ENCODE peak calls at places on chromosomes 5 and 9, in four cellular contexts. G is esophagus squamous epithelium; I is stimulated activated naive CD4-positive, alpha-beta T cell; E is EH. T is an unnamed sample.

GRCh38 chr5:31096238-31096865 is 97.1 kb upstream of the CDH6 start:
- DNase-seq in G (no peak), I (no peak), E (peak), T (no peak)

GRCh38 chr5:95647886-95648860 is 1.6 kb downstream of the RFESD start:
- DNase-seq in E (peak), G (no peak), I (no peak), T (no peak)

GRCh38 chr5:142979636-142980035 is 209.5 kb downstream of the ARHGAP26 start:
- DNase-seq in E (no peak), G (no peak), I (no peak), T (no peak)

GRCh38 chr5:59253625-59254024 is 639.9 kb downstream of the PDE4D start:
- DNase-seq in E (no peak), G (no peak), I (no peak), T (no peak)

GRCh38 chr5:1019001-1019651 is 10.5 kb downstream of the NKD2 start:
- DNase-seq in I (no peak), G (no peak), E (no peak), T (no peak)

GRCh38 chr9:76687861-76688374 is 76.3 kb upstream of the PCA3 start:
- DNase-seq in E (peak), I (no peak), G (no peak), T (peak)

GRCh38 chr5:69367697-69368279 is 1.5 kb downstream of the AK6 start:
- DNase-seq in G (no peak), I (no peak), E (no peak), T (no peak)

GRCh38 chr9:708556-709432 is 132.7 kb upstream of the DMRT1 start:
- DNase-seq in G (no peak), E (no peak), I (no peak), T (no peak)

GRCh38 chr9:20312732-20313131 is 309.6 kb downstream of the MLLT3 start:
- DNase-seq in E (peak), I (no peak), G (no peak), T (no peak)

GRCh38 chr5:59002162-59002825 is 419.4 kb downstream of the RAB3C start:
- DNase-seq in E (no peak), G (no peak), I (no peak), T (no peak)

GRCh38 chr5:71948206-71948605 is 159.1 kb upstream of the MAP1B start:
- DNase-seq in E (no peak), G (no peak), I (no peak), T (no peak)

GRCh38 chr9:129487658-129488483 is 133.0 kb downstream of the C9orf50 start:
- DNase-seq in G (no peak), I (peak), E (peak), T (peak)

GRCh38 chr9:21679432-21679831 is 123.0 kb upstream of the MTAP start:
- DNase-seq in E (peak), G (no peak), I (no peak), T (no peak)

GRCh38 chr5:154285661-154286408 is 95.3 kb downstream of the GALNT10 start:
- DNase-seq in E (peak), G (no peak), I (no peak), T (no peak)

GRCh38 chr9:120187758-120188157 is 392.2 kb downstream of the CDK5RAP2 start:
- DNase-seq in E (no peak), G (no peak), I (no peak), T (no peak)

GRCh38 chr5:32707394-32707997 is 3.6 kb upstream of the NPR3 start:
- DNase-seq in G (no peak), I (no peak), E (peak), T (no peak)

GRCh38 chr5:78667461-78668103 is 19.0 kb upstream of the LHFPL2 start:
- DNase-seq in E (peak), G (no peak), I (no peak), T (no peak)

GRCh38 chr9:86948153-86948929 is 1.0 kb upstream of the GAS1 start:
- DNase-seq in G (peak), I (peak), E (peak), T (no peak)

GRCh38 chr5:171484460-171484899 is 65.0 kb downstream of the FGF18 start:
- DNase-seq in G (no peak), E (peak), I (no peak), T (no peak)

GRCh38 chr5:145521066-145521465 is 314.1 kb downstream of the PRELID2 start:
- DNase-seq in I (no peak), E (no peak), G (no peak), T (no peak)

GRCh38 chr5:137201876-137202275 is 297.2 kb downstream of the SPOCK1 start:
- DNase-seq in G (no peak), E (peak), I (no peak), T (no peak)

GRCh38 chr5:121833631-121834420 is 17.9 kb upstream of the FTMT start:
- DNase-seq in G (no peak), I (no peak), E (no peak), T (no peak)

GRCh38 chr5:178201221-178201926 is 3.0 kb upstream of the HNRNPAB start:
- DNase-seq in E (peak), G (no peak), I (no peak), T (no peak)

GRCh38 chr9:104494808-104495207 is 9.3 kb upstream of the OR13F1 start:
- DNase-seq in I (no peak), G (no peak), E (peak), T (no peak)